ENCODE peak calls at places on chromosomes 16 and 17, in ten cellular contexts. One of them, this sample, is unnamed.

GRCh38 chr16:34802848-34803599 is 1343.6 kb downstream of the TP53TG3F start:
- DNase-seq in iris pigment epithelial cell: no peak
- DNase-seq in HuH-7.5: no peak
- DNase-seq in anterior cingulate cortex: no peak
- DNase-seq in lower leg skin: peak
- DNase-seq in lung: no peak
- DNase-seq in NCI-H1092 treated with DMSO at 0.1 percent for 48 hours: no peak
- DNase-seq in cardiac septum: no peak
- DNase-seq in activated T-cell treated with anti-CD3 and anti-CD28 coated beads, Interleukin-2, amount 50 U/mL, for 48 hours: no peak
- DNase-seq in H54: no peak
- DNase-seq in this sample: no peak

GRCh38 chr16:22623351-22623781 is 112.7 kb downstream of the NPIPB5 start:
- DNase-seq in NCI-H1092 treated with DMSO at 0.1 percent for 48 hours: no peak
- DNase-seq in H54: no peak
- DNase-seq in HuH-7.5: no peak
- DNase-seq in activated T-cell treated with anti-CD3 and anti-CD28 coated beads, Interleukin-2, amount 50 U/mL, for 48 hours: no peak
- DNase-seq in cardiac septum: no peak
- DNase-seq in lower leg skin: no peak
- DNase-seq in anterior cingulate cortex: no peak
- DNase-seq in iris pigment epithelial cell: peak
- DNase-seq in lung: no peak
- DNase-seq in this sample: no peak

GRCh38 chr17:8828517-8828875 is 29.3 kb upstream of the MFSD6L start:
- DNase-seq in activated T-cell treated with anti-CD3 and anti-CD28 coated beads, Interleukin-2, amount 50 U/mL, for 48 hours: no peak
- DNase-seq in iris pigment epithelial cell: no peak
- DNase-seq in anterior cingulate cortex: no peak
- DNase-seq in lung: no peak
- DNase-seq in H54: no peak
- DNase-seq in HuH-7.5: no peak
- DNase-seq in NCI-H1092 treated with DMSO at 0.1 percent for 48 hours: no peak
- DNase-seq in lower leg skin: peak
- DNase-seq in cardiac septum: no peak
- DNase-seq in this sample: no peak

GRCh38 chr17:72118588-72119279 is 2.1 kb upstream of the SOX9 start:
- DNase-seq in H54: peak
- DNase-seq in anterior cingulate cortex: peak
- DNase-seq in NCI-H1092 treated with DMSO at 0.1 percent for 48 hours: peak
- DNase-seq in HuH-7.5: peak
- DNase-seq in lung: peak
- DNase-seq in iris pigment epithelial cell: peak
- DNase-seq in cardiac septum: no peak
- DNase-seq in activated T-cell treated with anti-CD3 and anti-CD28 coated beads, Interleukin-2, amount 50 U/mL, for 48 hours: peak
- DNase-seq in lower leg skin: peak
- DNase-seq in this sample: peak

GRCh38 chr16:27802664-27803450 is 252.9 kb downstream of the KATNIP start:
- DNase-seq in activated T-cell treated with anti-CD3 and anti-CD28 coated beads, Interleukin-2, amount 50 U/mL, for 48 hours: no peak
- DNase-seq in H54: no peak
- DNase-seq in iris pigment epithelial cell: no peak
- DNase-seq in cardiac septum: no peak
- DNase-seq in NCI-H1092 treated with DMSO at 0.1 percent for 48 hours: no peak
- DNase-seq in HuH-7.5: no peak
- DNase-seq in anterior cingulate cortex: no peak
- DNase-seq in lower leg skin: no peak
- DNase-seq in lung: no peak
- DNase-seq in this sample: no peak

GRCh38 chr17:47850692-47851573 is at the start of gene SP6:
- DNase-seq in cardiac septum: no peak
- DNase-seq in HuH-7.5: peak
- DNase-seq in activated T-cell treated with anti-CD3 and anti-CD28 coated beads, Interleukin-2, amount 50 U/mL, for 48 hours: peak
- DNase-seq in anterior cingulate cortex: no peak
- DNase-seq in NCI-H1092 treated with DMSO at 0.1 percent for 48 hours: peak
- DNase-seq in iris pigment epithelial cell: peak
- DNase-seq in lung: peak
- DNase-seq in H54: peak
- DNase-seq in lower leg skin: no peak
- DNase-seq in this sample: peak

GRCh38 chr17:67246648-67247415 is 1.8 kb upstream of the HELZ start:
- DNase-seq in activated T-cell treated with anti-CD3 and anti-CD28 coated beads, Interleukin-2, amount 50 U/mL, for 48 hours: peak
- DNase-seq in cardiac septum: peak
- DNase-seq in HuH-7.5: peak
- DNase-seq in lung: peak
- DNase-seq in anterior cingulate cortex: no peak
- DNase-seq in NCI-H1092 treated with DMSO at 0.1 percent for 48 hours: no peak
- DNase-seq in lower leg skin: peak
- DNase-seq in iris pigment epithelial cell: peak
- DNase-seq in H54: peak
- DNase-seq in this sample: peak

GRCh38 chr16:46621006-46621629 is at the start of gene SHCBP1:
- DNase-seq in NCI-H1092 treated with DMSO at 0.1 percent for 48 hours: peak
- DNase-seq in lung: peak
- DNase-seq in anterior cingulate cortex: peak
- DNase-seq in iris pigment epithelial cell: peak
- DNase-seq in lower leg skin: peak
- DNase-seq in cardiac septum: peak
- DNase-seq in activated T-cell treated with anti-CD3 and anti-CD28 coated beads, Interleukin-2, amount 50 U/mL, for 48 hours: peak
- DNase-seq in HuH-7.5: peak
- DNase-seq in H54: peak
- DNase-seq in this sample: peak

GRCh38 chr17:74652020-74652419 is 28.5 kb upstream of the CD300E start:
- DNase-seq in H54: no peak
- DNase-seq in HuH-7.5: no peak
- DNase-seq in cardiac septum: no peak
- DNase-seq in NCI-H1092 treated with DMSO at 0.1 percent for 48 hours: no peak
- DNase-seq in anterior cingulate cortex: no peak
- DNase-seq in iris pigment epithelial cell: no peak
- DNase-seq in activated T-cell treated with anti-CD3 and anti-CD28 coated beads, Interleukin-2, amount 50 U/mL, for 48 hours: no peak
- DNase-seq in lower leg skin: peak
- DNase-seq in lung: no peak
- DNase-seq in this sample: no peak

GRCh38 chr17:9011001-9011400 is 10.3 kb upstream of the NTN1 start:
- DNase-seq in H54: no peak
- DNase-seq in activated T-cell treated with anti-CD3 and anti-CD28 coated beads, Interleukin-2, amount 50 U/mL, for 48 hours: no peak
- DNase-seq in lung: no peak
- DNase-seq in HuH-7.5: no peak
- DNase-seq in NCI-H1092 treated with DMSO at 0.1 percent for 48 hours: no peak
- DNase-seq in cardiac septum: no peak
- DNase-seq in anterior cingulate cortex: no peak
- DNase-seq in iris pigment epithelial cell: no peak
- DNase-seq in lower leg skin: no peak
- DNase-seq in this sample: no peak

GRCh38 chr16:25052530-25052929 is 37.4 kb upstream of the ARHGAP17 start:
- DNase-seq in iris pigment epithelial cell: no peak
- DNase-seq in lung: peak
- DNase-seq in HuH-7.5: no peak
- DNase-seq in NCI-H1092 treated with DMSO at 0.1 percent for 48 hours: no peak
- DNase-seq in lower leg skin: no peak
- DNase-seq in H54: no peak
- DNase-seq in activated T-cell treated with anti-CD3 and anti-CD28 coated beads, Interleukin-2, amount 50 U/mL, for 48 hours: no peak
- DNase-seq in cardiac septum: no peak
- DNase-seq in anterior cingulate cortex: no peak
- DNase-seq in this sample: no peak

GRCh38 chr17:59796785-59797205 is 89.3 kb downstream of the VMP1 start:
- DNase-seq in anterior cingulate cortex: no peak
- DNase-seq in cardiac septum: no peak
- DNase-seq in HuH-7.5: no peak
- DNase-seq in lung: no peak
- DNase-seq in NCI-H1092 treated with DMSO at 0.1 percent for 48 hours: no peak
- DNase-seq in iris pigment epithelial cell: peak
- DNase-seq in activated T-cell treated with anti-CD3 and anti-CD28 coated beads, Interleukin-2, amount 50 U/mL, for 48 hours: no peak
- DNase-seq in lower leg skin: no peak
- DNase-seq in H54: no peak
- DNase-seq in this sample: no peak

GRCh38 chr17:72151565-72152391 is 31.0 kb downstream of the SOX9 start:
- DNase-seq in NCI-H1092 treated with DMSO at 0.1 percent for 48 hours: peak
- DNase-seq in cardiac septum: no peak
- DNase-seq in lung: peak
- DNase-seq in H54: peak
- DNase-seq in anterior cingulate cortex: peak
- DNase-seq in iris pigment epithelial cell: peak
- DNase-seq in lower leg skin: no peak
- DNase-seq in HuH-7.5: peak
- DNase-seq in activated T-cell treated with anti-CD3 and anti-CD28 coated beads, Interleukin-2, amount 50 U/mL, for 48 hours: no peak
- DNase-seq in this sample: peak

GRCh38 chr16:67949645-67950044 is 5.7 kb upstream of the LCAT start:
- DNase-seq in iris pigment epithelial cell: no peak
- DNase-seq in HuH-7.5: no peak
- DNase-seq in cardiac septum: no peak
- DNase-seq in lung: no peak
- DNase-seq in H54: no peak
- DNase-seq in anterior cingulate cortex: no peak
- DNase-seq in lower leg skin: no peak
- DNase-seq in NCI-H1092 treated with DMSO at 0.1 percent for 48 hours: no peak
- DNase-seq in activated T-cell treated with anti-CD3 and anti-CD28 coated beads, Interleukin-2, amount 50 U/mL, for 48 hours: no peak
- DNase-seq in this sample: no peak

GRCh38 chr16:74045539-74045938 is 251.1 kb upstream of the PSMD7 start:
- DNase-seq in HuH-7.5: no peak
- DNase-seq in cardiac septum: no peak
- DNase-seq in anterior cingulate cortex: no peak
- DNase-seq in lung: no peak
- DNase-seq in H54: no peak
- DNase-seq in activated T-cell treated with anti-CD3 and anti-CD28 coated beads, Interleukin-2, amount 50 U/mL, for 48 hours: no peak
- DNase-seq in iris pigment epithelial cell: no peak
- DNase-seq in lower leg skin: no peak
- DNase-seq in NCI-H1092 treated with DMSO at 0.1 percent for 48 hours: no peak
- DNase-seq in this sample: no peak

This sample was measured in H4.